ENCODE peak calls at places on chromosome 11, in ten cellular contexts. F is T-helper 9 cell; P is GM13976; S is effector memory CD8-positive, alpha-beta T cell; W is Ammon's horn; L is NCI-H1417; R is stimulated activated CD8-positive, alpha-beta memory T cell treated with anti-CD3 and anti-CD28 coated beads, Interleukin-2, amount 100 ng/mL, for 48 hours; N is T-helper 2 cell; V is left colon; G is GDM1. J is an unnamed sample.
A peak's percentile ranks its signal among the peaks of the same experiment; 100 is the strongest.

GRCh38 chr11:6635082-6635932 is 16.1 kb upstream of the TPP1 start:
- DNase-seq in F (no peak), P (no peak), S (no peak), W (peak; percentile 83), L (no peak), R (no peak), N (no peak), V (peak; percentile 69), G (peak; percentile 74), J (no peak)

GRCh38 chr11:71244116-71244815 is 8.1 kb downstream of the SHANK2 start:
- DNase-seq in F (no peak), P (no peak), S (no peak), W (no peak), L (no peak), R (no peak), N (no peak), V (no peak), G (no peak), J (no peak)

GRCh38 chr11:129248618-129249017 is 56.5 kb upstream of the ARHGAP32 start:
- DNase-seq in F (no peak), P (no peak), S (no peak), W (no peak), L (no peak), R (no peak), N (no peak), V (no peak), G (no peak), J (peak; percentile 41)

GRCh38 chr11:111441443-111441842 is 62.4 kb upstream of the POU2AF1 start:
- DNase-seq in F (no peak), P (no peak), S (no peak), W (no peak), L (no peak), R (no peak), N (no peak), V (no peak), G (no peak), J (peak; percentile 25)

GRCh38 chr11:64599698-64600211 is 8.7 kb downstream of the SLC22A12 start:
- DNase-seq in F (no peak), P (no peak), S (no peak), W (no peak), L (no peak), R (no peak), N (no peak), V (no peak), G (no peak), J (no peak)

GRCh38 chr11:13260963-13261599 is 16.5 kb upstream of the BMAL1 start:
- DNase-seq in F (no peak), P (no peak), S (no peak), W (no peak), L (no peak), R (no peak), N (no peak), V (no peak), G (no peak), J (peak; percentile 27)

GRCh38 chr11:17550455-17551346 is 3.6 kb downstream of the OTOG start:
- DNase-seq in F (no peak), P (no peak), S (no peak), W (no peak), L (no peak), R (no peak), N (no peak), V (peak; percentile 13), G (no peak), J (no peak)

GRCh38 chr11:68354181-68354872 is 41.9 kb downstream of the LRP5 start:
- DNase-seq in F (no peak), P (no peak), S (no peak), W (no peak), L (no peak), R (no peak), N (no peak), V (peak; percentile 93), G (no peak), J (peak; percentile 88)

GRCh38 chr11:12008790-12009616 is 577 bp upstream of the DKK3 start:
- DNase-seq in F (peak; percentile 1), P (peak; percentile 41), S (no peak), W (peak; percentile 51), L (peak; percentile 71), R (no peak), N (no peak), V (no peak), G (no peak), J (no peak)

GRCh38 chr11:115566185-115566765 is 62.1 kb upstream of the CADM1 start:
- DNase-seq in F (no peak), P (no peak), S (no peak), W (no peak), L (no peak), R (no peak), N (no peak), V (no peak), G (no peak), J (no peak)

GRCh38 chr11:127862406-127862805 is 725.0 kb downstream of the ETS1 start:
- DNase-seq in F (no peak), P (no peak), S (no peak), W (no peak), L (no peak), R (no peak), N (no peak), V (no peak), G (no peak), J (no peak)

GRCh38 chr11:3093281-3094191 is 36.3 kb upstream of the CARS1 start:
- DNase-seq in F (no peak), P (peak; percentile 21), S (no peak), W (no peak), L (no peak), R (no peak), N (no peak), V (no peak), G (no peak), J (no peak)

GRCh38 chr11:7485136-7485853 is at the start of gene OLFML1:
- DNase-seq in F (no peak), P (no peak), S (no peak), W (no peak), L (no peak), R (no peak), N (no peak), V (no peak), G (no peak), J (peak; percentile 52)

GRCh38 chr11:119992171-119993051 is 145.5 kb downstream of the TRIM29 start:
- DNase-seq in F (no peak), P (no peak), S (no peak), W (no peak), L (no peak), R (no peak), N (no peak), V (no peak), G (no peak), J (no peak)